ENCODE peak calls at places on chromosomes 7 and 10, in five cellular contexts. V is HepG2; Q is stimulated activated CD4-positive, alpha-beta T cell treated with anti-CD3 and anti-CD28 coated beads, Interleukin-4, amount 100 ng/mL, for 48 hours; M is NCI-H1092 treated with DMSO at 0.1 percent for 48 hours; D is GM12865. P is an unnamed sample.

GRCh38 chr10:79938728-79939380 is 10.1 kb downstream of the SFTPD start:
- DNase-seq in D (peak; percentile 20), Q (no peak), V (no peak), M (no peak), P (no peak)

GRCh38 chr10:5945203-5945534 is 32.2 kb downstream of the IL15RA start:
- DNase-seq in M (no peak), V (no peak), Q (no peak), D (no peak), P (no peak)

GRCh38 chr7:116438274-116438673 is 61.3 kb upstream of the CAV2 start:
- DNase-seq in V (peak; percentile 4), M (no peak), D (no peak), Q (no peak), P (no peak)

GRCh38 chr7:23075571-23075970 is 30.0 kb upstream of the KLHL7 start:
- DNase-seq in Q (no peak), D (no peak), V (no peak), M (no peak), P (no peak)

GRCh38 chr7:101507791-101508252 is 121.3 kb downstream of the MYL10 start:
- DNase-seq in D (peak; percentile 61), Q (peak; percentile 38), M (peak; percentile 78), V (peak; percentile 78), P (peak; percentile 67)

GRCh38 chr7:148044173-148044572 is 546.4 kb upstream of the C7orf33 start:
- DNase-seq in Q (no peak), D (no peak), M (peak; percentile 92), V (no peak), P (no peak)

GRCh38 chr10:92849576-92850090 is 1.3 kb downstream of the EXOC6 start:
- DNase-seq in V (no peak), D (no peak), Q (no peak), M (no peak), P (no peak)

GRCh38 chr7:158778476-158778875 is 50.8 kb downstream of the ESYT2 start:
- DNase-seq in M (no peak), Q (no peak), V (no peak), D (no peak), P (no peak)

GRCh38 chr7:80949449-80949848 is 30.6 kb upstream of the SEMA3C start:
- DNase-seq in Q (no peak), M (no peak), V (no peak), D (no peak), P (no peak)

GRCh38 chr7:115630049-115630448 is 400.5 kb downstream of the TFEC start:
- DNase-seq in D (no peak), V (no peak), M (no peak), Q (no peak), P (no peak)

GRCh38 chr10:13594641-13595040 is 7.9 kb downstream of the PRPF18 start:
- DNase-seq in D (no peak), M (no peak), V (no peak), Q (no peak), P (no peak)

GRCh38 chr7:106841896-106842390 is 23.1 kb upstream of the PIK3CG start:
- DNase-seq in D (no peak), V (no peak), Q (no peak), M (peak; percentile 31), P (no peak)

GRCh38 chr10:107409517-107409916 is 245.0 kb upstream of the SORCS1 start:
- DNase-seq in M (no peak), Q (no peak), D (peak; percentile 60), V (no peak), P (no peak)

GRCh38 chr7:1669954-1670893 is at the start of gene ELFN1:
- DNase-seq in M (peak; percentile 19), D (no peak), Q (no peak), V (no peak), P (no peak)

GRCh38 chr10:70255329-70256299 is 22.4 kb upstream of the PPA1 start:
- DNase-seq in D (no peak), Q (no peak), V (peak; percentile 82), M (no peak), P (no peak)

GRCh38 chr7:82428186-82428961 is 15.2 kb downstream of the CACNA2D1 start:
- DNase-seq in M (no peak), V (no peak), D (no peak), Q (no peak), P (no peak)

GRCh38 chr10:132614431-132615341 is 77.1 kb downstream of the INPP5A start:
- DNase-seq in M (no peak), V (no peak), D (no peak), Q (no peak), P (no peak)

GRCh38 chr10:103765981-103766380 is 89.4 kb downstream of the SH3PXD2A start:
- DNase-seq in M (no peak), D (peak; percentile 59), Q (peak; percentile 61), V (no peak), P (no peak)

GRCh38 chr10:4678951-4679671 is 146.9 kb upstream of the AKR1E2 start:
- DNase-seq in Q (no peak), M (no peak), V (no peak), D (no peak), P (no peak)

GRCh38 chr10:132382231-132382922 is 14.6 kb upstream of the PWWP2B start:
- DNase-seq in Q (no peak), D (no peak), M (no peak), V (no peak), P (no peak)

GRCh38 chr10:85430991-85431390 is 935.6 kb downstream of the GRID1 start:
- DNase-seq in Q (no peak), M (no peak), D (no peak), V (peak; percentile 9), P (no peak)

P was measured in NCI-H526.